ENCODE peak calls at places on chromosomes 11 and 22, in six cellular contexts. One of them, this sample, is unnamed.

GRCh38 chr22:46062971-46063631 is 86.1 kb upstream of the WNT7B start:
- DNase-seq in mesendoderm: no peak
- DNase-seq in mesenchymal stem cell: no peak
- DNase-seq in neuronal stem cell: no peak
- DNase-seq in H9: no peak
- DNase-seq in IMR-90: no peak
- DNase-seq in this sample: no peak

GRCh38 chr11:47189100-47189834 is 3.0 kb upstream of the PACSIN3 start:
- DNase-seq in IMR-90: peak; percentile 86
- DNase-seq in mesenchymal stem cell: peak; percentile 89
- DNase-seq in H9: no peak
- DNase-seq in neuronal stem cell: no peak
- DNase-seq in mesendoderm: no peak
- DNase-seq in this sample: peak; percentile 84

GRCh38 chr11:64110465-64111375 is 55.2 kb downstream of the MACROD1 start:
- DNase-seq in H9: no peak
- DNase-seq in mesendoderm: no peak
- DNase-seq in IMR-90: no peak
- DNase-seq in mesenchymal stem cell: no peak
- DNase-seq in neuronal stem cell: no peak
- DNase-seq in this sample: no peak

GRCh38 chr22:23530766-23531282 is 49.3 kb downstream of the IGLL1 start:
- DNase-seq in IMR-90: no peak
- DNase-seq in mesenchymal stem cell: no peak
- DNase-seq in mesendoderm: no peak
- DNase-seq in H9: peak; percentile 20
- DNase-seq in neuronal stem cell: no peak
- DNase-seq in this sample: no peak

GRCh38 chr22:36017661-36018091 is 10.9 kb downstream of the RBFOX2 start:
- DNase-seq in IMR-90: no peak
- DNase-seq in neuronal stem cell: no peak
- DNase-seq in H9: no peak
- DNase-seq in mesenchymal stem cell: no peak
- DNase-seq in mesendoderm: peak; percentile 61
- DNase-seq in this sample: no peak

GRCh38 chr11:72598901-72599300 is 75.3 kb downstream of the PDE2A start:
- DNase-seq in mesenchymal stem cell: peak; percentile 63
- DNase-seq in IMR-90: peak; percentile 21
- DNase-seq in neuronal stem cell: peak; percentile 37
- DNase-seq in H9: peak; percentile 77
- DNase-seq in mesendoderm: peak; percentile 71
- DNase-seq in this sample: peak; percentile 35

GRCh38 chr11:33344611-33345010 is 87.4 kb downstream of the HIPK3 start:
- DNase-seq in neuronal stem cell: no peak
- DNase-seq in IMR-90: peak; percentile 18
- DNase-seq in mesendoderm: no peak
- DNase-seq in H9: no peak
- DNase-seq in mesenchymal stem cell: no peak
- DNase-seq in this sample: no peak

GRCh38 chr11:6631356-6631890 is 12.2 kb upstream of the TPP1 start:
- DNase-seq in neuronal stem cell: no peak
- DNase-seq in mesenchymal stem cell: no peak
- DNase-seq in IMR-90: no peak
- DNase-seq in mesendoderm: no peak
- DNase-seq in H9: peak; percentile 19
- DNase-seq in this sample: no peak

GRCh38 chr11:10511046-10511711 is 29.8 kb downstream of the RNF141 start:
- DNase-seq in IMR-90: no peak
- DNase-seq in neuronal stem cell: peak; percentile 61
- DNase-seq in mesenchymal stem cell: no peak
- DNase-seq in H9: peak; percentile 62
- DNase-seq in mesendoderm: peak; percentile 73
- DNase-seq in this sample: no peak

GRCh38 chr11:27281740-27282139 is 81.3 kb downstream of the CCDC34 start:
- DNase-seq in IMR-90: no peak
- DNase-seq in mesenchymal stem cell: no peak
- DNase-seq in mesendoderm: peak; percentile 97
- DNase-seq in H9: no peak
- DNase-seq in neuronal stem cell: no peak
- DNase-seq in this sample: no peak

GRCh38 chr11:74682731-74683278 is 48.4 kb downstream of the CHRDL2 start:
- DNase-seq in mesenchymal stem cell: no peak
- DNase-seq in IMR-90: no peak
- DNase-seq in H9: no peak
- DNase-seq in neuronal stem cell: no peak
- DNase-seq in mesendoderm: no peak
- DNase-seq in this sample: no peak

GRCh38 chr11:98153752-98154151 is 867.0 kb upstream of the CNTN5 start:
- DNase-seq in neuronal stem cell: no peak
- DNase-seq in IMR-90: no peak
- DNase-seq in mesendoderm: no peak
- DNase-seq in H9: no peak
- DNase-seq in mesenchymal stem cell: no peak
- DNase-seq in this sample: no peak

GRCh38 chr11:73143126-73143838 is 1.2 kb upstream of the FCHSD2 start:
- DNase-seq in mesenchymal stem cell: peak; percentile 67
- DNase-seq in H9: no peak
- DNase-seq in IMR-90: peak; percentile 58
- DNase-seq in mesendoderm: no peak
- DNase-seq in neuronal stem cell: no peak
- DNase-seq in this sample: no peak

GRCh38 chr11:82718307-82718706 is 15.4 kb downstream of the FAM181B start:
- DNase-seq in IMR-90: peak; percentile 49
- DNase-seq in neuronal stem cell: peak; percentile 57
- DNase-seq in mesendoderm: peak; percentile 63
- DNase-seq in H9: peak; percentile 50
- DNase-seq in mesenchymal stem cell: peak; percentile 49
- DNase-seq in this sample: peak; percentile 70

GRCh38 chr22:49371325-49372110 is 456.2 kb downstream of the BRD1 start:
- DNase-seq in IMR-90: no peak
- DNase-seq in mesenchymal stem cell: no peak
- DNase-seq in neuronal stem cell: no peak
- DNase-seq in H9: peak; percentile 20
- DNase-seq in mesendoderm: no peak
- DNase-seq in this sample: no peak

GRCh38 chr22:49372530-49373288 is 455.0 kb downstream of the BRD1 start:
- DNase-seq in IMR-90: no peak
- DNase-seq in neuronal stem cell: no peak
- DNase-seq in mesendoderm: peak; percentile 90
- DNase-seq in H9: peak; percentile 84
- DNase-seq in mesenchymal stem cell: no peak
- DNase-seq in this sample: no peak

GRCh38 chr22:49373801-49374226 is 453.9 kb downstream of the BRD1 start:
- DNase-seq in IMR-90: no peak
- DNase-seq in neuronal stem cell: no peak
- DNase-seq in H9: no peak
- DNase-seq in mesendoderm: no peak
- DNase-seq in mesenchymal stem cell: no peak
- DNase-seq in this sample: no peak

GRCh38 chr22:49372111-49372529 is 455.6 kb downstream of the BRD1 start:
- DNase-seq in mesendoderm: no peak
- DNase-seq in neuronal stem cell: no peak
- DNase-seq in IMR-90: no peak
- DNase-seq in H9: no peak
- DNase-seq in mesenchymal stem cell: no peak
- DNase-seq in this sample: no peak

GRCh38 chr22:49373289-49373666 is 454.4 kb downstream of the BRD1 start:
- DNase-seq in mesendoderm: no peak
- DNase-seq in neuronal stem cell: no peak
- DNase-seq in mesenchymal stem cell: no peak
- DNase-seq in IMR-90: no peak
- DNase-seq in H9: no peak
- DNase-seq in this sample: no peak
- H3K18ac ChIP-seq in mesendoderm: no peak overlapping the region
- H3K18ac ChIP-seq in neuronal stem cell: peak overlapping the region; percentile 23
- H3K18ac ChIP-seq in mesenchymal stem cell: no peak overlapping the region
- H3K18ac ChIP-seq in IMR-90: no peak overlapping the region
- H3K18ac ChIP-seq in H9: no peak overlapping the region
- H3K18ac ChIP-seq in this sample: no peak overlapping the region

DNA sequence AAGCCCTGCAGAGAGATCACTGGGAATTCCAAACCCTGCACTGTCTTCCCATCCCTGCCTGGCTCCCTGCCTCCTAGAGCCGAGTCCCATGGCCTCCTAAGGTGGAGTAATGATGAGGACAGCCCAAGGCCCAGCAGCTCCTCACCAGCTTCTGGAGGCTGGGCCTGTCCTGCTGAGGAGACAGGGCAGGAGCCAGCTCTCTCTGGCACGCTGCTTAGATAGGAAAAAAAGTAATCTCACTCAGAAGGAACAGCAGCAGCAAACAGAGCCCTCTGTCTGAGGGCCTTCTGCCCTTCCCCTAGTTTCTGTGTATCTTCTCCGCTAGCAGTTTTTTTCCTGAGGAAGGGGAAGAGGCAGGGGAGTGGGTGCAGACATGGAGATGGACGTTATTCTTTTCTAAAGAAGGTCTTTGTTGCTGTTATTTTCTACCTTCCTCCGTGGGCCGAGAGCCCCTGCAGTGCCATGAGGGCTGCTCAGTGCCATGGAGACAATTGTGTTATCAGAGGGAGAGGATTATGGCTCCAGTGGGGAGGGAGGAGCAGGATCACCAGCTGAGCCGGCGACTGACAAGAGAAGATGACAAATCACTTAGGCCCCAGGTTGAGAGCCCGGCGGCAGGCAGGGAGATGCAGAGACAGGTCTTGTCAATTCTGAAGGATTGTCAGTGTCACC is 315.3 kb downstream of the BUD13 start:
- DNase-seq in neuronal stem cell: peak; percentile 41
- DNase-seq in mesendoderm: peak; percentile 93
- DNase-seq in H9: no peak
- DNase-seq in IMR-90: no peak
- DNase-seq in mesenchymal stem cell: no peak
- DNase-seq in this sample: no peak
- H3K18ac ChIP-seq in neuronal stem cell: peak overlapping the region; percentile 82
- H3K18ac ChIP-seq in mesendoderm: peak overlapping the region; percentile 55
- H3K18ac ChIP-seq in H9: no peak overlapping the region
- H3K18ac ChIP-seq in IMR-90: no peak overlapping the region
- H3K18ac ChIP-seq in mesenchymal stem cell: no peak overlapping the region
- H3K18ac ChIP-seq in this sample: no peak overlapping the region

DNA sequence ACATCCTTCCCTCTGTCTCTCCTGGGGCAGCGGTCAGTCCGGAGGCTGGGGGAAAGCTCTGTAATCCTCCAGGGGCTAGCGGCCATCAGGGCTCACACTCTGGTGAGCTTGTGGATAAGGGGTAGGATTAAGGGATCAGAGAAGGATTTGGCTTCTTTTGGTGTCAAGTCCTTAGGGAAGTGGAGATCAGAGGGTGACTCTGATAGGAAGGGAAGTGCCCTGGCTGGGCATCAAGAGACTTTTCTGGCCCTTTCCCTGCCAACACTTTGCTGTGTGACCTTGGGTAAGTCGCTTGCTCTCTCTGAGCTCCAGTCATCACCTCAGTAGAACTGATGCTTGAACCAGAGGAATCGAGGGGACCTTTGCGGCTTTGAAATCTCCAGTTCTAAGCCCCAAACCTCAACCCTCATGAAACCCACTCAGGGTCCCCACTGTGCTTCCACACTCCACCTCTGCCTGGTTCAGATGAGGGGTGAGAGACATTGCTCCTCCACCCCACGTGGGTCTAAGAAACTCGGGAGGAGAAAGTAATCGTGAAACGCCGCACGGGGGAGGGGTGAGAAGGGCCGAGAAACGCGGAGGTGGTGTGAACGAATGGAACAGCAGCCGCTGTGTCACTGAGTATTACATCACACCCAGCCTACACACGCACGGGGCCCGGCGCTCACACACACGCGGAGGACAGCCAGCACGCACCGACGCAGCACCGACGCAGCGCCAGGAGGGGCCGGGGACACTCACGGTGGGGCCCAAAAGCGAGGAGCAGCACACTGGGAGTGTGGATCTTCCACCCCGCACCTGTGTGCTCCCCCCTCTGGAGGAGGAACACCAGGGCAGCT is 4.2 kb downstream of the RTN4RL2 start:
- DNase-seq in H9: no peak
- DNase-seq in neuronal stem cell: no peak
- DNase-seq in mesendoderm: peak; percentile 20
- DNase-seq in mesenchymal stem cell: no peak
- DNase-seq in IMR-90: peak; percentile 41
- DNase-seq in this sample: peak; percentile 43
- H3K18ac ChIP-seq in H9: no peak overlapping the region
- H3K18ac ChIP-seq in neuronal stem cell: peak overlapping the region; percentile 72
- H3K18ac ChIP-seq in mesendoderm: no peak overlapping the region
- H3K18ac ChIP-seq in mesenchymal stem cell: no peak overlapping the region
- H3K18ac ChIP-seq in IMR-90: no peak overlapping the region
- H3K18ac ChIP-seq in this sample: no peak overlapping the region

DNA sequence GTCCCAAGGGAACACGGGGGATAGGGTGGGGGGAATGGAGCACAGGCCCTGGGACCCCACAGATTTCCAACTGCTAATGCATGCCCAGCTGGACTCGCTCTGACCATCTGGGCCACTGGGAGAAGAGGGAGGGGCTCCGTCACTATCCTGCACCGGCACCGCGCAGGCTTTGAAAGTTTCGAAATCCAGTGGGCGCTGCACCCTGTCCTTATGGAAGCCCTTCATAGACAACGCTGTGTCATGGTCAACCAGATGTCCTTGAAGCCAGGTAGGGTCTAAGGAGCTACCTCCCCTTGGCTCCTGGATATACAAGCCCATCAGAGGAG is 30.1 kb downstream of the LRRC10B start:
- DNase-seq in mesenchymal stem cell: no peak
- DNase-seq in H9: no peak
- DNase-seq in neuronal stem cell: no peak
- DNase-seq in IMR-90: no peak
- DNase-seq in mesendoderm: no peak
- DNase-seq in this sample: no peak
- H3K18ac ChIP-seq in mesenchymal stem cell: no peak overlapping the region
- H3K18ac ChIP-seq in H9: no peak overlapping the region
- H3K18ac ChIP-seq in neuronal stem cell: peak overlapping the region; percentile 65
- H3K18ac ChIP-seq in IMR-90: no peak overlapping the region
- H3K18ac ChIP-seq in mesendoderm: no peak overlapping the region
- H3K18ac ChIP-seq in this sample: no peak overlapping the region

GRCh38 chr11:67640758-67641113 is 1.2 kb upstream of the TBX10 start:
- DNase-seq in H9: no peak
- DNase-seq in mesendoderm: no peak
- DNase-seq in neuronal stem cell: no peak
- DNase-seq in mesenchymal stem cell: no peak
- DNase-seq in IMR-90: no peak
- DNase-seq in this sample: no peak

GRCh38 chr11:67638535-67639437 is 777 bp downstream of the TBX10 start:
- DNase-seq in IMR-90: no peak
- DNase-seq in mesendoderm: no peak
- DNase-seq in mesenchymal stem cell: no peak
- DNase-seq in neuronal stem cell: no peak
- DNase-seq in H9: peak; percentile 23
- DNase-seq in this sample: no peak

GRCh38 chr11:67641302-67642147 is 2.0 kb upstream of the TBX10 start:
- DNase-seq in H9: no peak
- DNase-seq in IMR-90: no peak
- DNase-seq in mesenchymal stem cell: no peak
- DNase-seq in mesendoderm: no peak
- DNase-seq in neuronal stem cell: no peak
- DNase-seq in this sample: no peak

GRCh38 chr11:67640021-67640757 is 626 bp upstream of the TBX10 start:
- DNase-seq in H9: peak; percentile 84
- DNase-seq in mesendoderm: peak; percentile 75
- DNase-seq in neuronal stem cell: no peak
- DNase-seq in mesenchymal stem cell: peak; percentile 52
- DNase-seq in IMR-90: peak; percentile 33
- DNase-seq in this sample: peak; percentile 78

GRCh38 chr11:67639438-67639859 is at the start of gene TBX10:
- DNase-seq in IMR-90: no peak
- DNase-seq in neuronal stem cell: no peak
- DNase-seq in H9: peak; percentile 28
- DNase-seq in mesenchymal stem cell: no peak
- DNase-seq in mesendoderm: no peak
- DNase-seq in this sample: no peak
- H3K18ac ChIP-seq in IMR-90: no peak within 1 kb of the TSS
- H3K18ac ChIP-seq in neuronal stem cell: peak within 1 kb of the TSS; percentile 91
- H3K18ac ChIP-seq in H9: no peak within 1 kb of the TSS
- H3K18ac ChIP-seq in mesenchymal stem cell: no peak within 1 kb of the TSS
- H3K18ac ChIP-seq in mesendoderm: no peak within 1 kb of the TSS
- H3K18ac ChIP-seq in this sample: no peak within 1 kb of the TSS

GRCh38 chr22:49152146-49152929 is 675.3 kb downstream of the BRD1 start:
- DNase-seq in IMR-90: no peak
- DNase-seq in H9: peak; percentile 71
- DNase-seq in mesenchymal stem cell: no peak
- DNase-seq in neuronal stem cell: peak; percentile 54
- DNase-seq in mesendoderm: peak; percentile 84
- DNase-seq in this sample: no peak
- H3K18ac ChIP-seq in IMR-90: no peak overlapping the region
- H3K18ac ChIP-seq in H9: no peak overlapping the region
- H3K18ac ChIP-seq in mesenchymal stem cell: no peak overlapping the region
- H3K18ac ChIP-seq in neuronal stem cell: peak overlapping the region; percentile 94
- H3K18ac ChIP-seq in mesendoderm: no peak overlapping the region
- H3K18ac ChIP-seq in this sample: no peak overlapping the region

This sample was measured in trophoblast cell.